ENCODE peak calls at places on chromosomes 7 and 10, in four cellular contexts. E, U, M and H are unnamed samples.

GRCh38 chr10:75708060-75708459 is 276.6 kb downstream of the LRMDA start:
- DNase-seq in E (no peak), U (no peak), M (no peak), H (no peak)

GRCh38 chr10:62170738-62171137 is 97.9 kb downstream of the RTKN2 start:
- DNase-seq in E (no peak), U (no peak), M (no peak), H (no peak)

GRCh38 chr10:14056545-14057332 is 274.0 kb downstream of the FRMD4A start:
- DNase-seq in E (peak; percentile 93), U (no peak), M (no peak), H (no peak)

GRCh38 chr7:133912916-133913697 is 214.0 kb upstream of the LRGUK start:
- DNase-seq in E (peak; percentile 72), U (no peak), M (no peak), H (no peak)

GRCh38 chr10:73086816-73087215 is 9.8 kb downstream of the P4HA1 start:
- DNase-seq in E (no peak), U (no peak), M (no peak), H (no peak)

GRCh38 chr10:133351408-133352318 is 4.5 kb downstream of the PRAP1 start:
- DNase-seq in E (no peak), U (no peak), M (no peak), H (no peak)

GRCh38 chr7:552711-553636 is 33.3 kb upstream of the PDGFA start:
- DNase-seq in E (no peak), U (no peak), M (no peak), H (no peak)

GRCh38 chr10:76547352-76547972 is 1090.1 kb downstream of the KCNMA1 start:
- DNase-seq in E (peak; percentile 69), U (peak; percentile 93), M (peak; percentile 86), H (peak; percentile 91)

GRCh38 chr10:132912225-132912684 is 30.1 kb downstream of the CFAP46 start:
- DNase-seq in E (no peak), U (no peak), M (no peak), H (no peak)

GRCh38 chr7:33050425-33051318 is 11.9 kb downstream of the NT5C3A start:
- DNase-seq in E (peak; percentile 41), U (no peak), M (no peak), H (no peak)

GRCh38 chr7:130277763-130278643 is 11.3 kb downstream of the CPA2 start:
- DNase-seq in E (peak; percentile 70), U (peak; percentile 63), M (peak; percentile 45), H (peak; percentile 79)

GRCh38 chr10:78937800-78938694 is 130.7 kb upstream of the ZMIZ1 start:
- DNase-seq in E (no peak), U (no peak), M (no peak), H (no peak)

GRCh38 chr7:141675431-141676210 is 26.3 kb downstream of the DENND11 start:
- DNase-seq in E (peak; percentile 30), U (no peak), M (no peak), H (no peak)

GRCh38 chr7:139539231-139539630 is 15.7 kb downstream of the CLEC2L start:
- DNase-seq in E (no peak), U (no peak), M (no peak), H (no peak)

GRCh38 chr10:20492447-20492846 is 404.7 kb downstream of the NEBL start:
- DNase-seq in E (no peak), U (no peak), M (no peak), H (no peak)

GRCh38 chr7:128215739-128216138 is 25.3 kb upstream of the LEP start:
- DNase-seq in E (peak; percentile 65), U (no peak), M (no peak), H (no peak)

GRCh38 chr7:513521-514166 is 6.0 kb downstream of the PDGFA start:
- DNase-seq in E (peak; percentile 85), U (no peak), M (no peak), H (no peak)

GRCh38 chr7:84025332-84025927 is 169.2 kb downstream of the SEMA3A start:
- DNase-seq in E (peak; percentile 99), U (no peak), M (no peak), H (no peak)

GRCh38 chr7:42315631-42316030 is 78.6 kb upstream of the GLI3 start:
- DNase-seq in E (peak; percentile 68), U (no peak), M (no peak), H (no peak)

GRCh38 chr7:93060865-93061264 is 56.9 kb downstream of the SAMD9 start:
- DNase-seq in E (no peak), U (no peak), M (no peak), H (no peak)

GRCh38 chr10:122845783-122846332 is at the start of gene CUZD1:
- DNase-seq in E (no peak), U (no peak), M (no peak), H (no peak)

GRCh38 chr7:129053938-129054437 is 923 bp downstream of the TNPO3 start:
- DNase-seq in E (peak; percentile 39), U (no peak), M (no peak), H (no peak)

GRCh38 chr10:87925570-87925969 is 62.1 kb downstream of the PTEN start:
- DNase-seq in E (peak; percentile 57), U (no peak), M (no peak), H (no peak)

DNA sequence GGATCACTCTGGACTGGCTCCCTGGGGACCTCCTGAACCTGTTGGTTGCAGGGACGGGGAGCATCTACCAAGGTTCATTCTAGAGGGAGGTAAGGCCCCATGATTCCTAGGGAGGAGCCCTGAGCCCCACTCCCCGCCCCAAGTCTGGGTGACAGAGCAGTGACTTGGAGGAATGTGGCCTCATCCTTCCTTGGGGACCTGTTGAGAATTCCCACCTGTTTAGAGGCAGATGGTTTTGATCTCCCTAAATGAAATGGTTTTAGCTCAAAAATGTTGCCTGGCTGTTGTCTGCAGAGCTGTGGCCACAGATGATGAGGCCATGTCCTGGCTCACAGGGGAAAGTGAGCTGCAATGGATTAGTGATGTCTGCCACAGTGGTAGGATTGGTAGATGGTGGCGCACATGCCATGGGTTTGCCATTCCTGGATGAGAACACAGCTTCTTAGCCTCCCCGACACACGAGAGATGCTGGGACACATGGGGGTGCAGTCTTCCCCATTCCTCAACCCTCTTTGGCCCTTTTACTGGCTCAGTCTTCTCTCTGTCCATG is 12.3 kb downstream of the C10orf105 start:
- DNase-seq in E (no peak), U (no peak), M (no peak), H (no peak)
- H3K4me3 ChIP-seq in E (no peak overlapping the region), U (no peak overlapping the region), M (no peak overlapping the region), H (no peak overlapping the region)

DNA sequence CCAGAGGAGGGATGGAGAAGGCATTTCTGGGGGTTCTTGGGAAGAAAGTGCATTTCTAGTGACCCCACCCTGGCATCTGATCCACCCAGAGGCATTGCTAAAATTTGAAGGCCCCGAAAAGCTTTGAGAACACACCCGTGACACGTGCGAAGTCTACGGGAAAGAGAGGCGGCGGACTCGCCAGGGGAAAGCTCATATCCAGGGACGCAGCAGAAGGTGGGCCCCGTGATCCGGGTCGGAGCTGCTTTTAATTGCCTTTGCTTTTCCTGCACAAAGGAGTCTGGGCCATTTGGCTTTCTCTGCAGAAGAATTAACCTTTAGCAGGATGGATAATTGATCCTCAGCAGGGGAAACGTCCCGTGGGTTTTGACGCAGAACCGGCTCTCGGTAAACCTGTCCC is 50.3 kb downstream of the CARD11 start:
- DNase-seq in E (no peak), U (no peak), M (no peak), H (no peak)
- H3K4me1 ChIP-seq in E (no peaks in the 10 kb centered on the region), U (no peaks in the 10 kb centered on the region), M (no peaks in the 10 kb centered on the region), H (no peaks in the 10 kb centered on the region)

GRCh38 chr7:151447901-151448260 is 7.9 kb upstream of the CRYGN start:
- DNase-seq in E (no peak), U (no peak), M (no peak), H (no peak)
- H3K4me3 ChIP-seq in E (peak overlapping the region; percentile 56), U (no peak overlapping the region), M (peak overlapping the region; percentile 32), H (peak overlapping the region; percentile 63)

DNA sequence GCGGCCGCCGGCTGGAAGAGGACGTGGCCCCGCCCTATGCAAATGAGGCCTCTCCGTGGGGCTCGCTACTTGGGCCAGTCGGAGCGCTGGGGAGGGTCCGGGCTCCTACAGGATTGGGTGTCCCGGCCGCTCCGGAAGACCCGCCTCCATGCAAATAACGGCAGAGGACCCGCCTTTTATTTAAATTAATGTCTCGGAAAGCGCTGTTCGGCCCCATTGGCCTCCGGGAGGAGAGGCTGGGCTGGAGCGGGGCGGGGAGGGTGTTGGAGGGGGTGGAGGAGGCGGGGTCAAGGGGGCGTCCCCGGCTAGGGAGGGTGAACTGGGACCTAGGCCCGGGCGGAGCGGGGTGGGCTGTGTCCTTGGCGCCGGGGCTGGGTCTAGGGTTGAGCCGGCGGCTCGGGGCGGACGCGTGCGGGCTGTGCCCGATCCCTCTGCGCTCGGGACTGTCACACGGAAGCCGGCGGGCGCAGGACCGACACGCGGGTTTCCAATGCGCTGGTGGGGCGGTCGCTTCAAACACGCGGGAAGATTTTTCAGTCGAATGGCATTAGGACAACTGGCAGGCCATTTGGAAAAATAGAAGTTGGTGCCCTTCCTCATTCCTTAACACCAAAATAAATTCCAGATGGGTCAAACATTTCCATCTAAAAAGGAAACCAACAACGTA is 344 bp upstream of the POLM start:
- DNase-seq in E (peak; percentile 99), U (peak; percentile 99), M (peak; percentile 98), H (peak; percentile 100)
- H3K4me1 ChIP-seq in E (peaks cover 8% of the 10 kb centered on the region), U (no peaks in the 10 kb centered on the region), M (peaks cover 42% of the 10 kb centered on the region), H (no peaks in the 10 kb centered on the region)

DNA sequence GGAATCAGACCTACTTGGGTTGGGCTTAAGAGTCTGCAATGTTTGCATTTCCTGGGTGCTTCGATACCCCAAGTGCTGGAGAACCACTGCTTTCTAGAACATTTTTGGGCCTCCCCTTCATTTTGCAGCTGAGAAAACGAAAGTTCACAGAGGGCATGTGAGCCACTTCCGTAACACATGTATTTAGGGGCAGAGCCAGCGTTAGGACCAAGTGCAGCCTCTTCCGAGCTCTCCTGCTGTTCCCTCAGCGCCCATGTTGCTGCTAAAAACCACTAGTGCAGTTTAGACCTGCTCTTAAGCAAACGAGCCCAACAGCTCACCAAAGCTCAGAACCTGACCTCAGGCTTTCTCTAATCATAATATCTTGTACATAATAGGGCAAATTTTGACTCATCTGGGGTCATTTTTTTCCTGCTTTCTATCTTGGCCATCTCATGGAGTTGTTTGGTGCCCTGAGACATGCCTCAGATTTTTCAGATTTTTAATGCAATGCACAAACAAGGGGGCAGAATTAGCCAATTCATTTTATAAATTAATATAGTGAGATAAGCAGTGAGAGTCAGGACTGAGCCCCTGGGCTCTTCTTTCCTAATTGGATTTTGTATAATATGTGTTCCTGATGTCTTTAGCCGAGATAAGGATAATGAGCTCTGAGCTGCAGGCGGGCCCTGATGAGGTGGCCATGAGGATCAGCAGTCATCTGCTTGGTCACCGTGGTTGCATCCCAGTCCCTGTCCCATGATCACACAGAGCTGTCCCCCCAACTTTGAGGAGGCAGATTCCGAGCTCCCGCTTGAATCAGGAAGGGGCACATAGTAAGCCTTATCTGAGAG is 12.9 kb downstream of the BAG3 start:
- DNase-seq in E (no peak), U (no peak), M (no peak), H (no peak)
- H3K4me3 ChIP-seq in E (no peak overlapping the region), U (no peak overlapping the region), M (no peak overlapping the region), H (no peak overlapping the region)

DNA sequence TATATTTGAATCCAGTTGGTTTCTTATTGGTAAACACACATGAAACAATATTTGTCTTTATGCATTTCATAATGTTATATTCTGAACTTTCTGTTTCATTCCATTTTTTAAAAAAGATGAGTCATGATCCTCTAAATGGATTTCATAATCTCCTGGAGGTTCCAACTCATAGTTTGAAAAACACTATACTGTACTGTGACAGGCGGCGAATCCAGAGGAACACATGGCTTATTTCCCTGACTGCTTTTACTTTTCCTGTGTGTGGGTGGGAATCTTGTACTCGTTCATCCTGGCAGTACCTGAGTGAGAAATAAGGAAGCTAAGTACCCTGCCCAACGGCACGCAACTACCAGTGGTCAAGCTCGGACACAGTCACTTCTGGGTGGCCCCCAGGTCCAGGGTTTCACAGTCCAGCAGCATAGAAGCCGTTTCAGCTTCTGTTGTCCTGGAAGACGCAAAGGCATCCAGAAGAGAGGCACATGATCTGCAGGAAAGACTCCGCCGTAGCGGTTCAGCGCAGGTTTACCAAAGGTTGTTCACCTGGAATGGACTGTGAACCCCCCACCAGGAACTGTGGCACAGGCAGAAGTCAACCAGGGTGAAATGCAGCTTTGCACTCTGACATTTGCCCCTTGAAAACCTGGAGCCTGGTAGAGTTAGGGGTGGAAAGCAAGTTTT is 117.7 kb downstream of the CCNY start:
- DNase-seq in E (peak; percentile 50), U (no peak), M (no peak), H (no peak)
- H3K4me1 ChIP-seq in E (peaks cover 15% of the 10 kb centered on the region), U (peaks cover 12% of the 10 kb centered on the region), M (peaks cover 100% of the 10 kb centered on the region), H (peaks cover 49% of the 10 kb centered on the region)